ENCODE peak calls at places on chromosomes 7 and 10, in five cellular contexts. One of them, this sample, is unnamed.
A peak's percentile ranks its signal among the peaks of the same experiment; 100 is the strongest.

GRCh38 chr7:2609001-2609411 is 22.8 kb upstream of the TTYH3 start:
- DNase-seq in amniotic epithelial cell: peak; percentile 34
- DNase-seq in astrocyte of the spinal cord: peak; percentile 45
- DNase-seq in COR-L47: no peak
- DNase-seq in MCF 10A: peak; percentile 38
- DNase-seq in this sample: no peak

GRCh38 chr10:132714096-132714721 is 71.7 kb downstream of the NKX6-2 start:
- DNase-seq in MCF 10A: no peak
- DNase-seq in COR-L47: no peak
- DNase-seq in astrocyte of the spinal cord: peak; percentile 67
- DNase-seq in amniotic epithelial cell: no peak
- DNase-seq in this sample: peak; percentile 42

GRCh38 chr10:96999987-97000386 is 167.9 kb downstream of the LCOR start:
- DNase-seq in MCF 10A: no peak
- DNase-seq in amniotic epithelial cell: no peak
- DNase-seq in astrocyte of the spinal cord: no peak
- DNase-seq in COR-L47: no peak
- DNase-seq in this sample: no peak

GRCh38 chr7:66558201-66558641 is 70.5 kb upstream of the KCTD7 start:
- DNase-seq in amniotic epithelial cell: no peak
- DNase-seq in MCF 10A: no peak
- DNase-seq in COR-L47: no peak
- DNase-seq in astrocyte of the spinal cord: no peak
- DNase-seq in this sample: no peak

GRCh38 chr10:100874702-100875483 is 37.9 kb upstream of the SLF2 start:
- DNase-seq in astrocyte of the spinal cord: no peak
- DNase-seq in COR-L47: no peak
- DNase-seq in MCF 10A: no peak
- DNase-seq in amniotic epithelial cell: no peak
- DNase-seq in this sample: no peak

GRCh38 chr7:87128883-87129282 is 23.4 kb upstream of the DMTF1 start:
- DNase-seq in amniotic epithelial cell: no peak
- DNase-seq in astrocyte of the spinal cord: no peak
- DNase-seq in MCF 10A: no peak
- DNase-seq in COR-L47: no peak
- DNase-seq in this sample: peak; percentile 36

GRCh38 chr7:134443396-134444070 is 15.4 kb downstream of the AKR1B1 start:
- DNase-seq in COR-L47: no peak
- DNase-seq in astrocyte of the spinal cord: no peak
- DNase-seq in amniotic epithelial cell: no peak
- DNase-seq in MCF 10A: peak; percentile 54
- DNase-seq in this sample: no peak

GRCh38 chr7:38424750-38425463 is 151.5 kb upstream of the TARP start:
- DNase-seq in COR-L47: no peak
- DNase-seq in astrocyte of the spinal cord: no peak
- DNase-seq in MCF 10A: no peak
- DNase-seq in amniotic epithelial cell: no peak
- DNase-seq in this sample: no peak

GRCh38 chr7:131372554-131372953 is 44.9 kb downstream of the MKLN1 start:
- DNase-seq in amniotic epithelial cell: no peak
- DNase-seq in astrocyte of the spinal cord: no peak
- DNase-seq in MCF 10A: no peak
- DNase-seq in COR-L47: no peak
- DNase-seq in this sample: no peak

GRCh38 chr10:43314626-43315025 is 47.8 kb upstream of the RASGEF1A start:
- DNase-seq in amniotic epithelial cell: no peak
- DNase-seq in astrocyte of the spinal cord: no peak
- DNase-seq in MCF 10A: no peak
- DNase-seq in COR-L47: no peak
- DNase-seq in this sample: no peak

GRCh38 chr7:100396421-100396982 is 23.2 kb downstream of the PILRA start:
- DNase-seq in amniotic epithelial cell: peak; percentile 10
- DNase-seq in COR-L47: no peak
- DNase-seq in MCF 10A: no peak
- DNase-seq in astrocyte of the spinal cord: no peak
- DNase-seq in this sample: no peak

GRCh38 chr7:122885583-122886356 is 490 bp downstream of the CADPS2 start:
- DNase-seq in astrocyte of the spinal cord: peak; percentile 56
- DNase-seq in amniotic epithelial cell: peak; percentile 38
- DNase-seq in MCF 10A: peak; percentile 64
- DNase-seq in COR-L47: peak; percentile 38
- DNase-seq in this sample: peak; percentile 59

GRCh38 chr7:90222811-90223725 is 11.5 kb downstream of the STEAP2 start:
- DNase-seq in MCF 10A: peak; percentile 81
- DNase-seq in astrocyte of the spinal cord: no peak
- DNase-seq in amniotic epithelial cell: no peak
- DNase-seq in COR-L47: no peak
- DNase-seq in this sample: no peak

GRCh38 chr10:114684085-114684821 is 26.2 kb upstream of the ABLIM1 start:
- DNase-seq in COR-L47: no peak
- DNase-seq in amniotic epithelial cell: no peak
- DNase-seq in astrocyte of the spinal cord: peak; percentile 58
- DNase-seq in MCF 10A: peak; percentile 74
- DNase-seq in this sample: no peak

GRCh38 chr7:158082761-158083160 is 504.9 kb downstream of the PTPRN2 start:
- DNase-seq in amniotic epithelial cell: no peak
- DNase-seq in MCF 10A: no peak
- DNase-seq in COR-L47: no peak
- DNase-seq in astrocyte of the spinal cord: no peak
- DNase-seq in this sample: no peak